ENCODE peak calls at places on chromosome 1, in seven cellular contexts. One of them, this sample, is unnamed.
A peak's percentile ranks its signal among the peaks of the same experiment; 100 is the strongest.

GRCh38 chr1:203519053-203519770 is 25.3 kb downstream of the OPTC start:
- DNase-seq in left ventricle myocardium inferior: no peak
- DNase-seq in OCI-LY7: no peak
- DNase-seq in pancreas: peak; percentile 88
- DNase-seq in adrenal gland: no peak
- DNase-seq in suprapubic skin: no peak
- DNase-seq in right lobe of liver: no peak
- DNase-seq in this sample: no peak

GRCh38 chr1:12144236-12144635 is 22.6 kb upstream of the TNFRSF1B start:
- DNase-seq in left ventricle myocardium inferior: no peak
- DNase-seq in adrenal gland: no peak
- DNase-seq in suprapubic skin: no peak
- DNase-seq in OCI-LY7: no peak
- DNase-seq in pancreas: no peak
- DNase-seq in right lobe of liver: no peak
- DNase-seq in this sample: no peak

GRCh38 chr1:110708968-110709367 is 34.2 kb upstream of the KCNA3 start:
- DNase-seq in left ventricle myocardium inferior: no peak
- DNase-seq in right lobe of liver: no peak
- DNase-seq in adrenal gland: no peak
- DNase-seq in suprapubic skin: no peak
- DNase-seq in OCI-LY7: no peak
- DNase-seq in pancreas: no peak
- DNase-seq in this sample: no peak

GRCh38 chr1:26994020-26994745 is 691 bp downstream of the TRNP1 start:
- DNase-seq in adrenal gland: no peak
- DNase-seq in OCI-LY7: peak; percentile 11
- DNase-seq in suprapubic skin: no peak
- DNase-seq in right lobe of liver: no peak
- DNase-seq in pancreas: no peak
- DNase-seq in left ventricle myocardium inferior: peak; percentile 27
- DNase-seq in this sample: no peak

GRCh38 chr1:11067716-11068495 is 8.1 kb upstream of the SRM start:
- DNase-seq in OCI-LY7: no peak
- DNase-seq in pancreas: no peak
- DNase-seq in adrenal gland: peak; percentile 12
- DNase-seq in right lobe of liver: no peak
- DNase-seq in left ventricle myocardium inferior: no peak
- DNase-seq in suprapubic skin: peak; percentile 70
- DNase-seq in this sample: no peak

GRCh38 chr1:59057211-59057694 is 239.6 kb upstream of the FGGY start:
- DNase-seq in suprapubic skin: peak; percentile 90
- DNase-seq in left ventricle myocardium inferior: peak; percentile 84
- DNase-seq in pancreas: peak; percentile 77
- DNase-seq in adrenal gland: peak; percentile 43
- DNase-seq in OCI-LY7: no peak
- DNase-seq in right lobe of liver: peak; percentile 62
- DNase-seq in this sample: peak; percentile 92

GRCh38 chr1:99886179-99886578 is 36.0 kb downstream of the AGL start:
- DNase-seq in right lobe of liver: no peak
- DNase-seq in left ventricle myocardium inferior: no peak
- DNase-seq in suprapubic skin: no peak
- DNase-seq in adrenal gland: no peak
- DNase-seq in pancreas: no peak
- DNase-seq in OCI-LY7: no peak
- DNase-seq in this sample: no peak

GRCh38 chr1:111202707-111203623 is 2.5 kb upstream of the DENND2D start:
- DNase-seq in right lobe of liver: no peak
- DNase-seq in pancreas: no peak
- DNase-seq in left ventricle myocardium inferior: no peak
- DNase-seq in adrenal gland: no peak
- DNase-seq in OCI-LY7: no peak
- DNase-seq in suprapubic skin: no peak
- DNase-seq in this sample: no peak

GRCh38 chr1:41672173-41672572 is 187.7 kb upstream of the EDN2 start:
- DNase-seq in adrenal gland: no peak
- DNase-seq in left ventricle myocardium inferior: no peak
- DNase-seq in suprapubic skin: no peak
- DNase-seq in right lobe of liver: no peak
- DNase-seq in pancreas: no peak
- DNase-seq in OCI-LY7: no peak
- DNase-seq in this sample: no peak

GRCh38 chr1:21668232-21669032 is 725 bp downstream of the RAP1GAP start:
- DNase-seq in right lobe of liver: no peak
- DNase-seq in OCI-LY7: no peak
- DNase-seq in adrenal gland: peak; percentile 66
- DNase-seq in left ventricle myocardium inferior: no peak
- DNase-seq in suprapubic skin: peak; percentile 77
- DNase-seq in pancreas: no peak
- DNase-seq in this sample: no peak

GRCh38 chr1:164589961-164590507 is 31.1 kb downstream of the PBX1 start:
- DNase-seq in right lobe of liver: no peak
- DNase-seq in left ventricle myocardium inferior: no peak
- DNase-seq in pancreas: no peak
- DNase-seq in suprapubic skin: no peak
- DNase-seq in adrenal gland: no peak
- DNase-seq in OCI-LY7: no peak
- DNase-seq in this sample: no peak

GRCh38 chr1:11523261-11523660 is 44.3 kb downstream of the DISP3 start:
- DNase-seq in OCI-LY7: no peak
- DNase-seq in right lobe of liver: peak; percentile 33
- DNase-seq in adrenal gland: no peak
- DNase-seq in suprapubic skin: peak; percentile 56
- DNase-seq in left ventricle myocardium inferior: no peak
- DNase-seq in pancreas: no peak
- DNase-seq in this sample: no peak

GRCh38 chr1:192476802-192477298 is 98.7 kb upstream of the RGS1 start:
- DNase-seq in left ventricle myocardium inferior: peak; percentile 31
- DNase-seq in adrenal gland: peak; percentile 26
- DNase-seq in OCI-LY7: no peak
- DNase-seq in suprapubic skin: no peak
- DNase-seq in right lobe of liver: no peak
- DNase-seq in pancreas: no peak
- DNase-seq in this sample: peak; percentile 77

GRCh38 chr1:3695326-3696217 is 43.3 kb downstream of the TP73 start:
- DNase-seq in adrenal gland: peak; percentile 76
- DNase-seq in pancreas: peak; percentile 31
- DNase-seq in right lobe of liver: peak; percentile 68
- DNase-seq in OCI-LY7: peak; percentile 30
- DNase-seq in left ventricle myocardium inferior: peak; percentile 36
- DNase-seq in suprapubic skin: no peak
- DNase-seq in this sample: no peak

GRCh38 chr1:226656601-226657277 is 82.3 kb downstream of the ITPKB start:
- DNase-seq in suprapubic skin: no peak
- DNase-seq in left ventricle myocardium inferior: peak; percentile 13
- DNase-seq in pancreas: peak; percentile 90
- DNase-seq in OCI-LY7: peak; percentile 50
- DNase-seq in adrenal gland: no peak
- DNase-seq in right lobe of liver: no peak
- DNase-seq in this sample: no peak

GRCh38 chr1:154182342-154183044 is 9.4 kb downstream of the TPM3 start:
- DNase-seq in right lobe of liver: peak; percentile 87
- DNase-seq in left ventricle myocardium inferior: peak; percentile 65
- DNase-seq in suprapubic skin: peak; percentile 86
- DNase-seq in adrenal gland: peak; percentile 75
- DNase-seq in OCI-LY7: peak; percentile 58
- DNase-seq in pancreas: peak; percentile 54
- DNase-seq in this sample: peak; percentile 83

GRCh38 chr1:181551249-181551648 is 67.9 kb downstream of the CACNA1E start:
- DNase-seq in left ventricle myocardium inferior: no peak
- DNase-seq in suprapubic skin: no peak
- DNase-seq in right lobe of liver: no peak
- DNase-seq in adrenal gland: no peak
- DNase-seq in pancreas: no peak
- DNase-seq in OCI-LY7: no peak
- DNase-seq in this sample: no peak

GRCh38 chr1:16231331-16232315 is 5.4 kb downstream of the CPLANE2 start:
- DNase-seq in left ventricle myocardium inferior: no peak
- DNase-seq in suprapubic skin: no peak
- DNase-seq in pancreas: no peak
- DNase-seq in OCI-LY7: no peak
- DNase-seq in adrenal gland: no peak
- DNase-seq in right lobe of liver: peak; percentile 43
- DNase-seq in this sample: no peak

GRCh38 chr1:208225954-208226937 is 17.9 kb downstream of the PLXNA2 start:
- DNase-seq in pancreas: no peak
- DNase-seq in adrenal gland: no peak
- DNase-seq in OCI-LY7: no peak
- DNase-seq in right lobe of liver: no peak
- DNase-seq in left ventricle myocardium inferior: no peak
- DNase-seq in suprapubic skin: no peak
- DNase-seq in this sample: no peak

GRCh38 chr1:35929730-35930592 is 944 bp upstream of the AGO3 start:
- DNase-seq in OCI-LY7: peak; percentile 59
- DNase-seq in adrenal gland: peak; percentile 69
- DNase-seq in left ventricle myocardium inferior: peak; percentile 53
- DNase-seq in pancreas: peak; percentile 21
- DNase-seq in right lobe of liver: no peak
- DNase-seq in suprapubic skin: no peak
- DNase-seq in this sample: peak; percentile 81

GRCh38 chr1:188128761-188129160 is 1300.0 kb downstream of the PLA2G4A start:
- DNase-seq in adrenal gland: no peak
- DNase-seq in pancreas: no peak
- DNase-seq in right lobe of liver: no peak
- DNase-seq in suprapubic skin: no peak
- DNase-seq in left ventricle myocardium inferior: no peak
- DNase-seq in OCI-LY7: no peak
- DNase-seq in this sample: no peak

GRCh38 chr1:174262747-174263241 is 103.5 kb downstream of the RABGAP1L start:
- DNase-seq in OCI-LY7: peak; percentile 92
- DNase-seq in pancreas: no peak
- DNase-seq in left ventricle myocardium inferior: no peak
- DNase-seq in adrenal gland: no peak
- DNase-seq in suprapubic skin: no peak
- DNase-seq in right lobe of liver: no peak
- DNase-seq in this sample: no peak

GRCh38 chr1:179077396-179077795 is 4.5 kb upstream of the TOR3A start:
- DNase-seq in pancreas: no peak
- DNase-seq in suprapubic skin: no peak
- DNase-seq in OCI-LY7: no peak
- DNase-seq in right lobe of liver: no peak
- DNase-seq in adrenal gland: no peak
- DNase-seq in left ventricle myocardium inferior: no peak
- DNase-seq in this sample: no peak

GRCh38 chr1:180153032-180153431 is 1.6 kb upstream of the QSOX1 start:
- DNase-seq in OCI-LY7: no peak
- DNase-seq in suprapubic skin: no peak
- DNase-seq in left ventricle myocardium inferior: no peak
- DNase-seq in right lobe of liver: no peak
- DNase-seq in pancreas: no peak
- DNase-seq in adrenal gland: no peak
- DNase-seq in this sample: no peak

GRCh38 chr1:205675247-205675646 is 5.1 kb downstream of the SLC45A3 start:
- DNase-seq in pancreas: no peak
- DNase-seq in OCI-LY7: no peak
- DNase-seq in left ventricle myocardium inferior: no peak
- DNase-seq in suprapubic skin: no peak
- DNase-seq in adrenal gland: no peak
- DNase-seq in right lobe of liver: no peak
- DNase-seq in this sample: no peak
- H3K4me3 ChIP-seq in pancreas: no peak overlapping the region
- H3K4me3 ChIP-seq in OCI-LY7: no peak overlapping the region
- H3K4me3 ChIP-seq in left ventricle myocardium inferior: no peak overlapping the region
- H3K4me3 ChIP-seq in suprapubic skin: no peak overlapping the region
- H3K4me3 ChIP-seq in adrenal gland: no peak overlapping the region
- H3K4me3 ChIP-seq in right lobe of liver: no peak overlapping the region
- H3K4me3 ChIP-seq in this sample: no peak overlapping the region

DNA sequence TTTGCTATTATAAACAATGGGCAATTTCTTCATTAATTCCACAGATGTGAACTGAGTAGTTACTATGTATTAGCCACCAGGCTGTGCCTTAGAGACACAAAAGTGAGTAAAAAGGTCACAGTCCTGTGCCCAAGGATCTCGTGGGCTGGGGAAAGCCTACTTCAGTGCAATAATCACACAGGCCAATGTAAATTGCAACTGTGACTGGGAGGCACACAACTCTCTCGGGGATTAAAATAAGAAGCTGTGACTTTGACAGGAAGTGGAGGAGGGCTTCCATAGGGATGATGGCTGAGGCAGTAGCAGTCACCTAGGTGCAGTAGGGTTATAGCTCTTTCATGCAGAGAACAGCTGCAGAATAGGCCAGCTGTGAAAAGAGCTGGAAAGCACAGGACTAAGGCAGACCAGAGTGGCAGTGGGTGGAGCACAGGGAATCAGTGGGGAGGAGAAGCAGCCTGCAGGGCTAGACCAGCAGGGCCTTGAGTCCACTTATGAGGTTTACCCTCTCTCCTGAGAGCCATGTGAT is 121.9 kb downstream of the MAB21L3 start:
- DNase-seq in OCI-LY7: peak; percentile 76
- DNase-seq in adrenal gland: no peak
- DNase-seq in left ventricle myocardium inferior: no peak
- DNase-seq in right lobe of liver: no peak
- DNase-seq in suprapubic skin: no peak
- DNase-seq in pancreas: no peak
- DNase-seq in this sample: no peak
- TF ChIP-seq CTCF in OCI-LY7: peak; percentile 75
- TF ChIP-seq CTCF in adrenal gland: no peak
- TF ChIP-seq CTCF in left ventricle myocardium inferior: peak; percentile 29
- TF ChIP-seq CTCF in right lobe of liver: peak; percentile 6
- TF ChIP-seq CTCF in suprapubic skin: no peak
- TF ChIP-seq CTCF in pancreas: no peak
- TF ChIP-seq CTCF in this sample: no peak

DNA sequence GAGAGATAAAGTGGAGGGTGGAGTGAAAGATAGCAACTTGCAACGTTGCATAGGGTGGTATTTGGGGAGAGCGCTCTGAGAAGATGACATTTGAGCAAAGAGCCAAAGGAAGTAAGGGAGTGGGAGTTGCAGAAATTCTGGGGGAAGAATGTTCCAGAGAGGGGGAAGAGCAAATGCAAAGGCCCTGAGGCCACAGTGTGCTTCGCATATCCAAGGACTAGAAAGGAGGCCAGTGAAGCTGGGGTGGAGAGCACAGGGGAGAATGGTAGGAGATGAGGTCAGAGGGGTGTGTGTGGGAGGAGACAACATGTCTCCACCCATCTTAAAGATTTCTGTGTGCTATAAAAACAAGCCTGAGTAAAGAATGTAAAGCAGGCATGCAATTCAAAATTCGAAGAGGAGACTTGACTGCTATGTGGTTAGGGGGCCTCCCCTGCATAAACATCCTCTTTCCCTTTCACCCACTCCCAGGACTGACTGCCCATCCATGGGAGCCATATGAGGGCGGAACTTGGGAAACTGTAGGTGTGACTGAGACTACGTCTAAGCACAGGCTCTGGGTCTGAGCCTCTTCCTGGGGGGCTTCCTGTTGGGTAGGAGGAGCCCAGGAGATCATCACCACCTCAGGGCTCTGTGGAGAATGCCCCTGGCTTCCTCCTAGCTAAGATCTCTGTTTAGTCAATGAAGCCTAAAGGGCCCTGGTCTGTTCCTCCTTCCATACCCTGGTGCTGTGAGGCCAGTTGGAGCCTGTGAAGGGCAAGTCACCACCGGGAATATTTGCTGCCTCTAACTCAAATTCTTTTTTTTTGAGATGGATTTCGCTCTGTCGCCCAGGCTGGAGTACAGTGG is 2.9 kb upstream of the CLIC4 start:
- DNase-seq in suprapubic skin: peak; percentile 69
- DNase-seq in OCI-LY7: peak; percentile 25
- DNase-seq in left ventricle myocardium inferior: no peak
- DNase-seq in adrenal gland: no peak
- DNase-seq in right lobe of liver: no peak
- DNase-seq in pancreas: no peak
- DNase-seq in this sample: no peak
- H3K27ac ChIP-seq in suprapubic skin: no peak overlapping the region
- H3K27ac ChIP-seq in OCI-LY7: peak overlapping the region; percentile 22
- H3K27ac ChIP-seq in left ventricle myocardium inferior: peak overlapping the region; percentile 98
- H3K27ac ChIP-seq in adrenal gland: no peak overlapping the region
- H3K27ac ChIP-seq in right lobe of liver: no peak overlapping the region
- H3K27ac ChIP-seq in pancreas: no peak overlapping the region
- H3K27ac ChIP-seq in this sample: peak overlapping the region; percentile 11

GRCh38 chr1:24929091-24929875 is 793 bp downstream of the RUNX3 start:
- DNase-seq in adrenal gland: no peak
- DNase-seq in suprapubic skin: no peak
- DNase-seq in OCI-LY7: peak; percentile 73
- DNase-seq in pancreas: no peak
- DNase-seq in right lobe of liver: peak; percentile 66
- DNase-seq in left ventricle myocardium inferior: no peak
- DNase-seq in this sample: no peak
- H3K4me3 ChIP-seq in adrenal gland: no peak overlapping the region
- H3K4me3 ChIP-seq in suprapubic skin: peak overlapping the region; percentile 53
- H3K4me3 ChIP-seq in OCI-LY7: peak overlapping the region; percentile 91
- H3K4me3 ChIP-seq in pancreas: no peak overlapping the region
- H3K4me3 ChIP-seq in right lobe of liver: peak overlapping the region; percentile 25
- H3K4me3 ChIP-seq in left ventricle myocardium inferior: peak overlapping the region; percentile 52
- H3K4me3 ChIP-seq in this sample: peak overlapping the region; percentile 66

This sample was measured in coronary artery.